ENCODE peak calls at places on chromosomes 16 and 17, in nine cellular contexts. U, P, K, X, N, H, L, I and F are unnamed samples.

GRCh38 chr17:3381957-3382356 is 4.2 kb downstream of the OR3A2 start:
- DNase-seq in U (no peak), H (no peak), N (no peak), X (no peak), K (peak), I (no peak), P (no peak), L (no peak), F (no peak)

GRCh38 chr16:27462846-27463682 is 61.1 kb downstream of the IL21R start:
- DNase-seq in I (no peak), K (no peak), N (no peak), U (no peak), H (no peak), L (no peak), X (no peak), P (no peak), F (no peak)

GRCh38 chr17:27315322-27315721 is 21.4 kb downstream of the WSB1 start:
- DNase-seq in I (no peak), H (peak), K (no peak), L (peak), N (peak), U (peak), X (no peak), P (peak), F (no peak)

GRCh38 chr17:42387663-42388380 is 420 bp downstream of the STAT3 start:
- DNase-seq in X (no peak), I (no peak), K (peak), U (no peak), P (peak), H (peak), N (no peak), L (no peak), F (peak)

GRCh38 chr17:6110592-6110991 is 40.4 kb downstream of the WSCD1 start:
- DNase-seq in X (no peak), I (no peak), L (no peak), N (no peak), U (no peak), H (no peak), K (no peak), P (no peak), F (no peak)

GRCh38 chr17:83203073-83203471 is 123.7 kb downstream of the METRNL start:
- DNase-seq in U (peak), L (peak), P (peak), K (peak), H (peak), I (no peak), N (peak), X (no peak), F (no peak)

GRCh38 chr17:1398900-1399299 is 1.1 kb downstream of the YWHAE start:
- DNase-seq in X (no peak), L (no peak), H (no peak), K (no peak), N (no peak), U (no peak), P (peak), I (no peak), F (no peak)

GRCh38 chr16:67661101-67661661 is 421 bp downstream of the PARD6A start:
- DNase-seq in L (no peak), I (no peak), H (no peak), X (no peak), N (no peak), K (peak), U (no peak), P (peak), F (peak)

GRCh38 chr16:67447508-67448076 is 16.7 kb downstream of the HSD11B2 start:
- DNase-seq in I (no peak), K (peak), X (peak), P (peak), N (no peak), H (peak), L (peak), U (no peak), F (peak)

GRCh38 chr16:52742052-52742451 is 195.1 kb upstream of the TOX3 start:
- DNase-seq in N (no peak), P (no peak), X (no peak), I (no peak), U (no peak), L (no peak), H (no peak), K (no peak), F (no peak)